ENCODE peak calls at places on chromosomes 11 and 22, in five cellular contexts. N is H1, Z is K562, S is upper lobe of left lung, I is A549. K is an unnamed sample. For H3K4me1, the result is how much of the 10 kb centered on the place peaks cover.

GRCh38 chr11:14078941-14079522 is 116.5 kb downstream of the SPON1 start:
- DNase-seq in S (no peak), I (no peak), N (no peak), Z (no peak), K (no peak)

GRCh38 chr11:3859373-3859881 is 4.0 kb downstream of the STIM1 start:
- DNase-seq in N (no peak), S (no peak), I (no peak), Z (peak), K (no peak)

GRCh38 chr11:61293869-61294716 is 1.0 kb downstream of the VWCE start:
- DNase-seq in I (peak), Z (no peak), S (peak), N (peak), K (peak)

GRCh38 chr11:69075421-69076128 is 26.8 kb downstream of the TPCN2 start:
- DNase-seq in I (no peak), Z (no peak), N (no peak), S (peak), K (peak)

GRCh38 chr11:75184757-75185156 is 33.9 kb downstream of the SLCO2B1 start:
- DNase-seq in I (no peak), N (no peak), S (no peak), Z (no peak), K (no peak)

GRCh38 chr11:96314326-96315050 is 28.5 kb downstream of the MAML2 start:
- DNase-seq in S (no peak), N (no peak), I (no peak), Z (no peak), K (no peak)

GRCh38 chr22:49191506-49191980 is 636.1 kb downstream of the BRD1 start:
- DNase-seq in N (no peak), I (no peak), S (no peak), Z (no peak), K (no peak)

GRCh38 chr22:49517211-49517610 is 310.5 kb downstream of the BRD1 start:
- DNase-seq in I (no peak), N (no peak), Z (no peak), S (no peak), K (peak)

GRCh38 chr11:113473983-113474361 is 1.2 kb downstream of the DRD2 start:
- DNase-seq in Z (no peak), S (no peak), N (no peak), I (no peak), K (no peak)

GRCh38 chr11:62001450-62002178 is 34.2 kb upstream of the FTH1 start:
- DNase-seq in I (no peak), N (no peak), Z (no peak), S (no peak), K (no peak)

GRCh38 chr22:47352920-47353700 is 590.7 kb downstream of the TBC1D22A start:
- DNase-seq in Z (no peak), S (no peak), N (no peak), I (no peak), K (no peak)

GRCh38 chr22:31253949-31254348 is 38.3 kb downstream of the PIK3IP1 start:
- DNase-seq in Z (no peak), I (no peak), S (no peak), N (no peak), K (peak)

DNA sequence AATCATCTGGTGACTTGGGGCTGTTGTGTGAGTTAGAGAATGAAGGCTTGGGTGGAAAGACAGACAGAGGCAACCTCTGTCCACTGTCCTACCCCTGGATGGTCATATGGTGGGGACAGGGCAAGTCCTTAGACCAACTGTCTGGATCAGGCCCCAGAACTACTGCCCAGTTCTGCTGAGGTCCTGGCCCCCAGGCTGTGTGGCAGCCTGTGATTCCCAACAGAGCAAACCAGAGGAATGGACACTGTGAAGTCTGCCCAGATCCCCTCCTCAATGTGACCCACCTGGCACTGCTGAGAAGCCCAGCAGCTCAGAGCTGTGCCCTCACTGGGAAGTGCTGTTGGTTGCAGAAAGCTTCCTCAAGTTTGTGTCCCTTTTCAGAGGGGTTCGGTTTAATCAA is 69.0 kb downstream of the GGTLC2 start:
- DNase-seq in S (no peak), Z (no peak), N (peak), I (no peak), K (no peak)
- H3K4me1 ChIP-seq in S (under half), Z (under half), N (under half), I (under half), K (under half)

GRCh38 chr11:119365071-119365591 is 16.4 kb downstream of the USP2 start:
- DNase-seq in N (no peak), I (no peak), Z (no peak), S (no peak), K (no peak)

GRCh38 chr11:119363081-119363861 is 16.8 kb upstream of the MFRP start:
- DNase-seq in Z (no peak), N (no peak), I (no peak), S (peak), K (no peak)

GRCh38 chr11:119362741-119363080 is 16.2 kb upstream of the MFRP start:
- DNase-seq in Z (no peak), N (no peak), I (no peak), S (no peak), K (no peak)

GRCh38 chr11:119361961-119362725 is 15.6 kb upstream of the MFRP start:
- DNase-seq in I (no peak), N (no peak), Z (no peak), S (no peak), K (no peak)

DNA sequence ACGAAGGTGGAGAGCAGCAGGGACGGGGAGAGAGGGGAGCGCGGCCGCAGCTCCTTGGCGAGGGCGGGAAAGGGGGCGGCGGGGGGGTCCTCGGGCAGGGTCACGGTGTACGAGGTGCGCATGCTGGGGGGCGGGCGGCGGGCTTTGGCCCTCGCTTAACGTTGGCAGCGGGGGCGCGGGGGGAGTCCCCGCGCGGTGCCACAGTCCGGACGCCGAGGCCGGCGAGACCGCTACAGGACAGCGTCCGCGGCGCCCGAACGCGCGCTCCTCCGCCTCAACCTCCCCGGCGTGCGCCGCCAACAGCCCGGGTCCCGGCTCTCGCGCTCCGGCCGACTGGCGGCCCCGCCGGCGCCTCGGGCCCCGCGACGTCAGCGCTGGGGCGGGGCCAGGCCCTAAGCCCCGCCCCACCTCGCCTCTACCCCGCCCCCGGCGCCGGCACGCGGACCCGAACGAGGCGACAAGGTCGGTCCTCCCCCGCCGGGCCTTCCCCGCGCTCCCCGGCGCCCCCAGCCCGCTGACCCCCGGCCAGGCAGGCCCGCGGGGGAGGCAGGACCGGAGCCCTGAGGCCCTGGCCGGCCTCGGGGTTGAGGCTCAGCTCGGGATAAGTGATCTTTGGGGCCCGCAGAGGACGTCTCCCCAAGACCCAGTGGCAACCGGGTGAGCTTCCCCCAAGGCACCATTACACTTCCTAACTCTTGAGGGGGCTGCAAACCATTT is 17.5 kb downstream of the USP2 start:
- DNase-seq in S (peak), Z (peak), I (peak), N (peak), K (no peak)
- TF ChIP-seq POLR2A in S (no peak), Z (no peak), I (no peak), N (no peak), K (no peak)

GRCh38 chr22:45358127-45358526 is 48.4 kb downstream of the FAM118A start:
- DNase-seq in Z (no peak), N (no peak), I (no peak), S (no peak), K (no peak)
- H3K4me1 ChIP-seq in Z (under half), N (under half), I (under half), S (under half), K (under half)

DNA sequence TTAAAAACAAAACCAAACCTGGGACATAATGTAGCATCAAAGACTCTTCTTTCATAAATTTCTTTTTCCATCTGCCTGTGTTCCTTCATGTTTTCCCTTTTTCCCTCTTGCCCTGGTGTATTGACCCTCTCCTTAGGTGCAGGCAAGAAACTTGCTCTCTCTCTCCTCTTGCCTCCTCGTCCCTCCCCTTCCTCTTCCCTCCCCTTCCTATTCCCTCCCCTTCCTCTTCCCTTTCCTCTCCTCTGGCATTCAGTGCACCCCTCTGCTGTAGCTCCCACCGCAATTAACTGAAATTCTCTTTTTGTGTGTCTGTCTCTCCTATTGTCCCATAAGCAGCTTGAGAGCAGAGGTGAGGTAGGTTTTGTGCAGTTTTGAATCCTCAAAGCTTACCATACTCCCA is 49.9 kb downstream of the CSF2RB start:
- DNase-seq in Z (no peak), N (no peak), I (no peak), S (no peak), K (no peak)
- TF ChIP-seq POLR2A in Z (no peak), N (no peak), I (no peak), S (no peak), K (no peak)

DNA sequence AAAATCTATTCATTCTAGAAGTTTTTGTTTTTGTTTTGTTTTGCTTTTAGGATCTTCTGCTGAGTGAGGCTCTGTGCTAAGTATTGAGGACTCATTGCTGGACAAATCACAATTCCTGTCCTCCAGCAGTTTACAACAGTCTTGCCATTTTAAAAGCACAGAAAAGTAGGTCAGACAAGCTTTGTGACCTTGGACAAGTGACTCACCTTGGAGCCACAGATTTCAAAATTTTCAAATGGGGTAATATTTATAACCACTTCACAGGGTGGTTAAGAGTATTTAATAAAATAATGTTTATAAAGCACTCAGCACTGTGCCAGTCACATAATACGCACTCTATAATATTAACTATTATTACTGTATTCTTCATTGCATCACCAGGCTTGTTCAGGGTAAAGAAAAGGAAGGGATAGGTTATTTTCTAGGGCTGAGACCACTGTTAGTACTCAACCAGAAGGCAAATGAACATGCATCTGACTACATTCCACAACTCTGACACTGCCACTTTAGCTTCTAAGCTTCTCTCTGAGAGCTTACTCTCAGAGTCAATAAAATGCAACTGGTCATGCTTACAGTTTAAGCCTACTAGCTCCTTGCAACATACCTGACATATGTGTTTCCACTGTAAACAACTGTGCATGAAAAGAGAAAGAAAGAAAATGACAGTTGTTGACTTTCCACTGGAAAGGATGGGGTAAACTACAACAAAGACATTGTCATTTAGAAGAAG is 63.2 kb upstream of the FIBIN start:
- DNase-seq in I (no peak), Z (no peak), N (no peak), S (no peak), K (no peak)
- H3K4me1 ChIP-seq in I (under half), Z (under half), N (under half), S (under half), K (under half)

GRCh38 chr22:28123989-28124766 is 205.1 kb upstream of the PITPNB start:
- DNase-seq in N (no peak), Z (no peak), S (no peak), I (no peak), K (no peak)

GRCh38 chr22:28132466-28132865 is 213.4 kb upstream of the PITPNB start:
- DNase-seq in S (no peak), Z (no peak), N (no peak), I (no peak), K (no peak)

GRCh38 chr22:28129319-28129962 is 210.4 kb upstream of the PITPNB start:
- DNase-seq in Z (no peak), N (no peak), I (no peak), S (no peak), K (no peak)

GRCh38 chr22:28128827-28129226 is 209.8 kb upstream of the PITPNB start:
- DNase-seq in S (no peak), N (no peak), I (no peak), Z (no peak), K (no peak)
- TF ChIP-seq POLR2A in S (no peak), N (no peak), I (no peak), Z (no peak), K (no peak)

GRCh38 chr11:110294509-110294908 is 1.9 kb downstream of the RDX start:
- DNase-seq in S (no peak), Z (no peak), I (no peak), N (no peak), K (no peak)
- H3K4me1 ChIP-seq in S (under half), Z (under half), I (half or more), N (under half), K (under half)

GRCh38 chr11:72814139-72814830 is at the start of gene ATG16L2:
- DNase-seq in N (peak), I (peak), S (peak), Z (peak), K (peak)
- TF ChIP-seq POLR2A in N (no peak), I (peak), S (peak), Z (no peak), K (no peak)

DNA sequence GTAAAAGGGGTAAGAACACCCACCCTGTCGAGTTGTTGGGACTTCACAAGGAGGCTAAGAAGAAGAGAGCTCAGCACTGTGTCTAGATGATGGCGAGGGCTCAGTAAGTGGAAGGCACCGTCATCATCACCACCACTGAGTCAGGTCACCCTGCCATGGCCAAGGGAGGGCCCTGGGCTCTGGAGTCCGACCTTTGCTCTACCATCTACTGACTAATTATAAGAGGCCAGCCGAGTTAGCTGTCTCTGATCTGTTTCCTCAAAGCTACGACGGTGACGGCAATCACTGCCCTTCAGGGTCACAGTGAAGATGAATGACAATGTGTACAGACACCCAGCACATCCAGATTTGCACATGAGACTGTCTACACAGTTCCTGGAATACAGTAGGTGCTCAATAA is 29.3 kb downstream of the KIAA0930 start:
- DNase-seq in Z (no peak), I (no peak), N (no peak), S (no peak), K (no peak)
- H3K4me1 ChIP-seq in Z (under half), I (under half), N (under half), S (under half), K (under half)

K was measured in breast epithelium.